ENCODE peak calls at places on chromosomes 1 and 21, in five cellular contexts. One of them, this sample, is unnamed. For H3K27me3 and H3K36me3, the result is how much of the 10 kb centered on the place peaks cover.

GRCh38 chr1:174326278-174326677 is 121.5 kb upstream of the GPR52 start:
- DNase-seq in IMR-90: no peak
- DNase-seq in adipocyte: no peak
- DNase-seq in tibial artery: no peak
- DNase-seq in K562: no peak
- DNase-seq in this sample: no peak

GRCh38 chr1:89547563-89548485 is 23.2 kb downstream of the LRRC8B start:
- DNase-seq in IMR-90: peak
- DNase-seq in adipocyte: peak
- DNase-seq in K562: no peak
- DNase-seq in tibial artery: no peak
- DNase-seq in this sample: peak

GRCh38 chr1:15090373-15090772 is 63.2 kb upstream of the TMEM51 start:
- DNase-seq in tibial artery: no peak
- DNase-seq in K562: no peak
- DNase-seq in adipocyte: no peak
- DNase-seq in IMR-90: no peak
- DNase-seq in this sample: no peak

GRCh38 chr21:27513016-27513415 is 546.1 kb upstream of the ADAMTS5 start:
- DNase-seq in tibial artery: no peak
- DNase-seq in K562: no peak
- DNase-seq in IMR-90: no peak
- DNase-seq in adipocyte: no peak
- DNase-seq in this sample: no peak

GRCh38 chr21:28538987-28539622 is 453.6 kb downstream of the LTN1 start:
- DNase-seq in K562: no peak
- DNase-seq in adipocyte: peak
- DNase-seq in IMR-90: peak
- DNase-seq in tibial artery: no peak
- DNase-seq in this sample: no peak

GRCh38 chr1:239926184-239926583 is 165.5 kb upstream of the FMN2 start:
- DNase-seq in IMR-90: no peak
- DNase-seq in tibial artery: no peak
- DNase-seq in K562: no peak
- DNase-seq in adipocyte: no peak
- DNase-seq in this sample: no peak

GRCh38 chr1:203342192-203342940 is 8.6 kb downstream of the FMOD start:
- DNase-seq in tibial artery: peak
- DNase-seq in IMR-90: peak
- DNase-seq in adipocyte: peak
- DNase-seq in K562: peak
- DNase-seq in this sample: peak

GRCh38 chr1:240190881-240191385 is 99.2 kb downstream of the FMN2 start:
- DNase-seq in adipocyte: peak
- DNase-seq in tibial artery: peak
- DNase-seq in K562: no peak
- DNase-seq in IMR-90: peak
- DNase-seq in this sample: peak

GRCh38 chr1:227934476-227935313 is 13.0 kb downstream of the WNT9A start:
- DNase-seq in tibial artery: no peak
- DNase-seq in IMR-90: peak
- DNase-seq in adipocyte: peak
- DNase-seq in K562: peak
- DNase-seq in this sample: peak

GRCh38 chr1:19689131-19689757 is 24.6 kb downstream of the HTR6 start:
- DNase-seq in tibial artery: no peak
- DNase-seq in IMR-90: no peak
- DNase-seq in adipocyte: no peak
- DNase-seq in K562: no peak
- DNase-seq in this sample: no peak

GRCh38 chr1:192550922-192551534 is 24.5 kb upstream of the RGS1 start:
- DNase-seq in K562: no peak
- DNase-seq in adipocyte: peak
- DNase-seq in tibial artery: no peak
- DNase-seq in IMR-90: peak
- DNase-seq in this sample: peak

GRCh38 chr1:52140633-52141512 is 1.0 kb upstream of the ZFYVE9 start:
- DNase-seq in adipocyte: peak
- DNase-seq in K562: no peak
- DNase-seq in IMR-90: no peak
- DNase-seq in tibial artery: no peak
- DNase-seq in this sample: no peak
- H3K4me3 ChIP-seq in adipocyte: peak
- H3K4me3 ChIP-seq in K562: no peak
- H3K4me3 ChIP-seq in IMR-90: no peak
- H3K4me3 ChIP-seq in tibial artery: peak
- H3K4me3 ChIP-seq in this sample: peak

GRCh38 chr1:246613131-246613758 is 47.0 kb downstream of the CNST start:
- DNase-seq in adipocyte: no peak
- DNase-seq in tibial artery: no peak
- DNase-seq in IMR-90: no peak
- DNase-seq in K562: no peak
- DNase-seq in this sample: no peak

GRCh38 chr1:246602194-246602593 is 35.9 kb downstream of the CNST start:
- DNase-seq in adipocyte: no peak
- DNase-seq in IMR-90: peak
- DNase-seq in tibial artery: no peak
- DNase-seq in K562: no peak
- DNase-seq in this sample: no peak

GRCh38 chr1:246609632-246610031 is 43.4 kb downstream of the CNST start:
- DNase-seq in IMR-90: no peak
- DNase-seq in tibial artery: no peak
- DNase-seq in adipocyte: peak
- DNase-seq in K562: no peak
- DNase-seq in this sample: no peak

GRCh38 chr1:246608616-246609376 is 42.5 kb downstream of the CNST start:
- DNase-seq in adipocyte: peak
- DNase-seq in K562: no peak
- DNase-seq in tibial artery: peak
- DNase-seq in IMR-90: peak
- DNase-seq in this sample: peak

GRCh38 chr1:246607466-246607865 is 41.2 kb downstream of the CNST start:
- DNase-seq in IMR-90: no peak
- DNase-seq in K562: no peak
- DNase-seq in tibial artery: no peak
- DNase-seq in adipocyte: no peak
- DNase-seq in this sample: no peak
- H3K27me3 ChIP-seq in IMR-90: under half
- H3K27me3 ChIP-seq in K562: under half
- H3K27me3 ChIP-seq in tibial artery: under half
- H3K27me3 ChIP-seq in adipocyte: under half
- H3K27me3 ChIP-seq in this sample: under half

GRCh38 chr1:212613440-212614335 is 5.1 kb downstream of the ATF3 start:
- DNase-seq in K562: no peak
- DNase-seq in adipocyte: peak
- DNase-seq in IMR-90: no peak
- DNase-seq in tibial artery: no peak
- DNase-seq in this sample: peak
- H3K36me3 ChIP-seq in K562: under half
- H3K36me3 ChIP-seq in adipocyte: under half
- H3K36me3 ChIP-seq in IMR-90: under half
- H3K36me3 ChIP-seq in tibial artery: under half
- H3K36me3 ChIP-seq in this sample: under half

GRCh38 chr1:38291906-38292521 is 245.4 kb upstream of the POU3F1 start:
- DNase-seq in K562: peak
- DNase-seq in tibial artery: no peak
- DNase-seq in IMR-90: no peak
- DNase-seq in adipocyte: no peak
- DNase-seq in this sample: no peak
- H3K4me3 ChIP-seq in K562: peak
- H3K4me3 ChIP-seq in tibial artery: no peak
- H3K4me3 ChIP-seq in IMR-90: no peak
- H3K4me3 ChIP-seq in adipocyte: no peak
- H3K4me3 ChIP-seq in this sample: no peak

GRCh38 chr1:86155807-86156561 is 588 bp downstream of the COL24A1 start:
- DNase-seq in K562: no peak
- DNase-seq in tibial artery: no peak
- DNase-seq in IMR-90: peak
- DNase-seq in adipocyte: peak
- DNase-seq in this sample: peak
- H3K27me3 ChIP-seq in K562: under half
- H3K27me3 ChIP-seq in tibial artery: under half
- H3K27me3 ChIP-seq in IMR-90: under half
- H3K27me3 ChIP-seq in adipocyte: under half
- H3K27me3 ChIP-seq in this sample: under half

GRCh38 chr1:44293761-44294315 is 61.2 kb downstream of the ERI3 start:
- DNase-seq in K562: no peak
- DNase-seq in adipocyte: no peak
- DNase-seq in tibial artery: no peak
- DNase-seq in IMR-90: no peak
- DNase-seq in this sample: peak
- H3K36me3 ChIP-seq in K562: half or more
- H3K36me3 ChIP-seq in adipocyte: under half
- H3K36me3 ChIP-seq in tibial artery: under half
- H3K36me3 ChIP-seq in IMR-90: under half
- H3K36me3 ChIP-seq in this sample: under half

GRCh38 chr1:200040516-200041138 is 13.1 kb downstream of the NR5A2 start:
- DNase-seq in tibial artery: no peak
- DNase-seq in IMR-90: no peak
- DNase-seq in K562: no peak
- DNase-seq in adipocyte: peak
- DNase-seq in this sample: no peak
- H3K4me3 ChIP-seq in tibial artery: peak
- H3K4me3 ChIP-seq in IMR-90: no peak
- H3K4me3 ChIP-seq in K562: no peak
- H3K4me3 ChIP-seq in adipocyte: no peak
- H3K4me3 ChIP-seq in this sample: no peak

DNA sequence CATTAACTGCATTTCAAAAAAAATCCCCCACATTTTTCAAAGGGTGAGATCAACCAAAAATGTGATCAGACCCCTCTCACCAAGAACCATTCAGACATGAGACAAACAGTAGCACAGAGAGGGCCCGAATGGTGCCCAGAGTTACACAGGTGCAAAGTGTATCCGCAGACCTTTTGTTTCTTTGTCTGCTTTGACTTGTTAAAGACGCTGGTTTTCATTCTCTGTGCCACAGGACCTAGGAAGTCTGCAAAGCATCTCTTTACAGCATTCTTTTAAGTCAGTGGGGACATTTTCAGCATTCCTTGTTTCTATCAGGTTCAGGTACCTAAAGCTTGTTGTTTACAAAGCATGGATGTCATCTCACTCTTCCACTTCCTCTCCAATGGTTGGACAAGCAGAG is 87.2 kb upstream of the MAP1LC3C start:
- DNase-seq in K562: no peak
- DNase-seq in adipocyte: no peak
- DNase-seq in IMR-90: no peak
- DNase-seq in tibial artery: no peak
- DNase-seq in this sample: no peak
- H3K27me3 ChIP-seq in K562: under half
- H3K27me3 ChIP-seq in adipocyte: under half
- H3K27me3 ChIP-seq in IMR-90: under half
- H3K27me3 ChIP-seq in tibial artery: under half
- H3K27me3 ChIP-seq in this sample: under half

This sample was measured in MG63.